ENCODE peak calls at places on chromosomes 11 and 22, in seven cellular contexts. One of them, this sample, is unnamed.

GRCh38 chr11:636511-637332 is at the start of gene DRD4:
- DNase-seq in HEK293T: no peak
- DNase-seq in NCI-H460: no peak
- DNase-seq in RWPE1: no peak
- DNase-seq in fibroblast of mammary gland: no peak
- DNase-seq in tibial nerve: no peak
- DNase-seq in stimulated activated CD4-positive, alpha-beta T cell treated with anti-CD3 and anti-CD28 coated beads, Interleukin-1b, Interleukin-23, amount 100 ng/mL, for 48 hours: no peak
- DNase-seq in this sample: no peak

GRCh38 chr11:117010808-117011540 is 87.3 kb downstream of the SIK3 start:
- DNase-seq in fibroblast of mammary gland: peak
- DNase-seq in tibial nerve: no peak
- DNase-seq in NCI-H460: no peak
- DNase-seq in RWPE1: peak
- DNase-seq in HEK293T: no peak
- DNase-seq in stimulated activated CD4-positive, alpha-beta T cell treated with anti-CD3 and anti-CD28 coated beads, Interleukin-1b, Interleukin-23, amount 100 ng/mL, for 48 hours: no peak
- DNase-seq in this sample: no peak

GRCh38 chr11:44241851-44242250 is 68.1 kb downstream of the ALX4 start:
- DNase-seq in RWPE1: no peak
- DNase-seq in stimulated activated CD4-positive, alpha-beta T cell treated with anti-CD3 and anti-CD28 coated beads, Interleukin-1b, Interleukin-23, amount 100 ng/mL, for 48 hours: no peak
- DNase-seq in NCI-H460: no peak
- DNase-seq in HEK293T: no peak
- DNase-seq in tibial nerve: peak
- DNase-seq in fibroblast of mammary gland: no peak
- DNase-seq in this sample: no peak

GRCh38 chr11:63613517-63614135 is 607 bp downstream of the PLAAT3 start:
- DNase-seq in tibial nerve: peak
- DNase-seq in RWPE1: no peak
- DNase-seq in fibroblast of mammary gland: no peak
- DNase-seq in stimulated activated CD4-positive, alpha-beta T cell treated with anti-CD3 and anti-CD28 coated beads, Interleukin-1b, Interleukin-23, amount 100 ng/mL, for 48 hours: peak
- DNase-seq in NCI-H460: no peak
- DNase-seq in HEK293T: no peak
- DNase-seq in this sample: peak

GRCh38 chr11:62856333-62856910 is 17.0 kb upstream of the WDR74 start:
- DNase-seq in NCI-H460: no peak
- DNase-seq in RWPE1: no peak
- DNase-seq in stimulated activated CD4-positive, alpha-beta T cell treated with anti-CD3 and anti-CD28 coated beads, Interleukin-1b, Interleukin-23, amount 100 ng/mL, for 48 hours: no peak
- DNase-seq in HEK293T: no peak
- DNase-seq in tibial nerve: no peak
- DNase-seq in fibroblast of mammary gland: peak
- DNase-seq in this sample: no peak

GRCh38 chr22:46905834-46906233 is 143.4 kb downstream of the TBC1D22A start:
- DNase-seq in tibial nerve: no peak
- DNase-seq in fibroblast of mammary gland: no peak
- DNase-seq in NCI-H460: no peak
- DNase-seq in stimulated activated CD4-positive, alpha-beta T cell treated with anti-CD3 and anti-CD28 coated beads, Interleukin-1b, Interleukin-23, amount 100 ng/mL, for 48 hours: no peak
- DNase-seq in RWPE1: no peak
- DNase-seq in HEK293T: no peak
- DNase-seq in this sample: no peak

GRCh38 chr11:122748968-122749687 is 89.2 kb upstream of the CRTAM start:
- DNase-seq in fibroblast of mammary gland: peak
- DNase-seq in HEK293T: no peak
- DNase-seq in NCI-H460: no peak
- DNase-seq in tibial nerve: no peak
- DNase-seq in RWPE1: no peak
- DNase-seq in stimulated activated CD4-positive, alpha-beta T cell treated with anti-CD3 and anti-CD28 coated beads, Interleukin-1b, Interleukin-23, amount 100 ng/mL, for 48 hours: peak
- DNase-seq in this sample: no peak

GRCh38 chr11:57116654-57117053 is 65.1 kb upstream of the LRRC55 start:
- DNase-seq in tibial nerve: no peak
- DNase-seq in HEK293T: peak
- DNase-seq in RWPE1: peak
- DNase-seq in fibroblast of mammary gland: peak
- DNase-seq in NCI-H460: peak
- DNase-seq in stimulated activated CD4-positive, alpha-beta T cell treated with anti-CD3 and anti-CD28 coated beads, Interleukin-1b, Interleukin-23, amount 100 ng/mL, for 48 hours: peak
- DNase-seq in this sample: peak

GRCh38 chr11:81080476-81080875 is 1639.6 kb upstream of the TENM4 start:
- DNase-seq in HEK293T: no peak
- DNase-seq in fibroblast of mammary gland: no peak
- DNase-seq in NCI-H460: no peak
- DNase-seq in RWPE1: no peak
- DNase-seq in tibial nerve: no peak
- DNase-seq in stimulated activated CD4-positive, alpha-beta T cell treated with anti-CD3 and anti-CD28 coated beads, Interleukin-1b, Interleukin-23, amount 100 ng/mL, for 48 hours: no peak
- DNase-seq in this sample: no peak

GRCh38 chr22:25110846-25111578 is 88.6 kb upstream of the CRYBB3 start:
- DNase-seq in stimulated activated CD4-positive, alpha-beta T cell treated with anti-CD3 and anti-CD28 coated beads, Interleukin-1b, Interleukin-23, amount 100 ng/mL, for 48 hours: peak
- DNase-seq in NCI-H460: peak
- DNase-seq in HEK293T: peak
- DNase-seq in tibial nerve: no peak
- DNase-seq in fibroblast of mammary gland: peak
- DNase-seq in RWPE1: peak
- DNase-seq in this sample: peak

GRCh38 chr11:38538866-38539651 is 1941.0 kb upstream of the RAG2 start:
- DNase-seq in tibial nerve: no peak
- DNase-seq in NCI-H460: no peak
- DNase-seq in fibroblast of mammary gland: no peak
- DNase-seq in RWPE1: no peak
- DNase-seq in stimulated activated CD4-positive, alpha-beta T cell treated with anti-CD3 and anti-CD28 coated beads, Interleukin-1b, Interleukin-23, amount 100 ng/mL, for 48 hours: no peak
- DNase-seq in HEK293T: no peak
- DNase-seq in this sample: no peak

GRCh38 chr11:105975128-105975527 is 46.9 kb downstream of the MSANTD4 start:
- DNase-seq in NCI-H460: no peak
- DNase-seq in RWPE1: no peak
- DNase-seq in fibroblast of mammary gland: peak
- DNase-seq in HEK293T: no peak
- DNase-seq in stimulated activated CD4-positive, alpha-beta T cell treated with anti-CD3 and anti-CD28 coated beads, Interleukin-1b, Interleukin-23, amount 100 ng/mL, for 48 hours: no peak
- DNase-seq in tibial nerve: no peak
- DNase-seq in this sample: no peak

GRCh38 chr11:27716216-27716615 is 16.0 kb upstream of the BDNF start:
- DNase-seq in HEK293T: no peak
- DNase-seq in stimulated activated CD4-positive, alpha-beta T cell treated with anti-CD3 and anti-CD28 coated beads, Interleukin-1b, Interleukin-23, amount 100 ng/mL, for 48 hours: no peak
- DNase-seq in fibroblast of mammary gland: no peak
- DNase-seq in NCI-H460: no peak
- DNase-seq in RWPE1: no peak
- DNase-seq in tibial nerve: no peak
- DNase-seq in this sample: no peak

GRCh38 chr11:118928870-118929495 is 3.3 kb upstream of the BCL9L start:
- DNase-seq in stimulated activated CD4-positive, alpha-beta T cell treated with anti-CD3 and anti-CD28 coated beads, Interleukin-1b, Interleukin-23, amount 100 ng/mL, for 48 hours: peak
- DNase-seq in HEK293T: peak
- DNase-seq in NCI-H460: no peak
- DNase-seq in fibroblast of mammary gland: peak
- DNase-seq in tibial nerve: no peak
- DNase-seq in RWPE1: peak
- DNase-seq in this sample: peak

GRCh38 chr11:57315491-57315890 is 9.3 kb downstream of the TNKS1BP1 start:
- DNase-seq in fibroblast of mammary gland: peak
- DNase-seq in NCI-H460: no peak
- DNase-seq in tibial nerve: no peak
- DNase-seq in stimulated activated CD4-positive, alpha-beta T cell treated with anti-CD3 and anti-CD28 coated beads, Interleukin-1b, Interleukin-23, amount 100 ng/mL, for 48 hours: no peak
- DNase-seq in RWPE1: no peak
- DNase-seq in HEK293T: no peak
- DNase-seq in this sample: no peak

GRCh38 chr11:113505046-113505445 is 29.8 kb upstream of the DRD2 start:
- DNase-seq in HEK293T: no peak
- DNase-seq in tibial nerve: no peak
- DNase-seq in fibroblast of mammary gland: no peak
- DNase-seq in RWPE1: no peak
- DNase-seq in stimulated activated CD4-positive, alpha-beta T cell treated with anti-CD3 and anti-CD28 coated beads, Interleukin-1b, Interleukin-23, amount 100 ng/mL, for 48 hours: no peak
- DNase-seq in NCI-H460: no peak
- DNase-seq in this sample: no peak

GRCh38 chr11:102843474-102843873 is at the start of gene MMP3:
- DNase-seq in HEK293T: no peak
- DNase-seq in stimulated activated CD4-positive, alpha-beta T cell treated with anti-CD3 and anti-CD28 coated beads, Interleukin-1b, Interleukin-23, amount 100 ng/mL, for 48 hours: no peak
- DNase-seq in RWPE1: no peak
- DNase-seq in NCI-H460: no peak
- DNase-seq in fibroblast of mammary gland: peak
- DNase-seq in tibial nerve: no peak
- DNase-seq in this sample: no peak

GRCh38 chr11:1943977-1944376 is 3.2 kb upstream of the MRPL23 start:
- DNase-seq in stimulated activated CD4-positive, alpha-beta T cell treated with anti-CD3 and anti-CD28 coated beads, Interleukin-1b, Interleukin-23, amount 100 ng/mL, for 48 hours: no peak
- DNase-seq in NCI-H460: no peak
- DNase-seq in fibroblast of mammary gland: peak
- DNase-seq in tibial nerve: no peak
- DNase-seq in RWPE1: peak
- DNase-seq in HEK293T: no peak
- DNase-seq in this sample: peak

GRCh38 chr22:43883012-43883661 is 8.7 kb downstream of the PNPLA5 start:
- DNase-seq in HEK293T: peak
- DNase-seq in RWPE1: peak
- DNase-seq in fibroblast of mammary gland: peak
- DNase-seq in stimulated activated CD4-positive, alpha-beta T cell treated with anti-CD3 and anti-CD28 coated beads, Interleukin-1b, Interleukin-23, amount 100 ng/mL, for 48 hours: peak
- DNase-seq in NCI-H460: peak
- DNase-seq in tibial nerve: no peak
- DNase-seq in this sample: peak

GRCh38 chr11:121106812-121107211 is 5.8 kb downstream of the TECTA start:
- DNase-seq in NCI-H460: no peak
- DNase-seq in RWPE1: no peak
- DNase-seq in HEK293T: no peak
- DNase-seq in tibial nerve: no peak
- DNase-seq in stimulated activated CD4-positive, alpha-beta T cell treated with anti-CD3 and anti-CD28 coated beads, Interleukin-1b, Interleukin-23, amount 100 ng/mL, for 48 hours: no peak
- DNase-seq in fibroblast of mammary gland: no peak
- DNase-seq in this sample: no peak

GRCh38 chr22:33867118-33867863 is 53.0 kb downstream of the LARGE1 start:
- DNase-seq in tibial nerve: no peak
- DNase-seq in fibroblast of mammary gland: peak
- DNase-seq in stimulated activated CD4-positive, alpha-beta T cell treated with anti-CD3 and anti-CD28 coated beads, Interleukin-1b, Interleukin-23, amount 100 ng/mL, for 48 hours: no peak
- DNase-seq in NCI-H460: no peak
- DNase-seq in RWPE1: no peak
- DNase-seq in HEK293T: no peak
- DNase-seq in this sample: no peak

GRCh38 chr11:70247710-70248072 is 22.8 kb upstream of the PPFIA1 start:
- DNase-seq in NCI-H460: no peak
- DNase-seq in fibroblast of mammary gland: no peak
- DNase-seq in RWPE1: no peak
- DNase-seq in HEK293T: no peak
- DNase-seq in tibial nerve: no peak
- DNase-seq in stimulated activated CD4-positive, alpha-beta T cell treated with anti-CD3 and anti-CD28 coated beads, Interleukin-1b, Interleukin-23, amount 100 ng/mL, for 48 hours: no peak
- DNase-seq in this sample: peak

GRCh38 chr11:112655386-112655785 is 305.8 kb upstream of the NCAM1 start:
- DNase-seq in RWPE1: no peak
- DNase-seq in fibroblast of mammary gland: peak
- DNase-seq in stimulated activated CD4-positive, alpha-beta T cell treated with anti-CD3 and anti-CD28 coated beads, Interleukin-1b, Interleukin-23, amount 100 ng/mL, for 48 hours: no peak
- DNase-seq in HEK293T: no peak
- DNase-seq in tibial nerve: peak
- DNase-seq in NCI-H460: no peak
- DNase-seq in this sample: peak

GRCh38 chr11:36073411-36074203 is 129.7 kb downstream of the LDLRAD3 start:
- DNase-seq in HEK293T: no peak
- DNase-seq in stimulated activated CD4-positive, alpha-beta T cell treated with anti-CD3 and anti-CD28 coated beads, Interleukin-1b, Interleukin-23, amount 100 ng/mL, for 48 hours: no peak
- DNase-seq in RWPE1: no peak
- DNase-seq in fibroblast of mammary gland: peak
- DNase-seq in tibial nerve: no peak
- DNase-seq in NCI-H460: no peak
- DNase-seq in this sample: peak